ENCODE peak calls at places on chromosomes 3 and 15, in seven cellular contexts. One of them, this sample, is unnamed.

GRCh38 chr3:49683162-49683561 is 6.1 kb downstream of the MST1 start:
- DNase-seq in SHP77: no peak
- DNase-seq in stimulated activated CD8-positive, alpha-beta memory T cell treated with anti-CD3 and anti-CD28 coated beads, Interleukin-2, amount 100 ng/mL, for 1 hour: no peak
- DNase-seq in brain microvascular endothelial cell: no peak
- DNase-seq in GM12864: no peak
- DNase-seq in T-helper 2 cell: no peak
- DNase-seq in NCI-H2081: no peak
- DNase-seq in this sample: no peak

GRCh38 chr15:89679221-89679620 is at the start of gene PLIN1:
- DNase-seq in NCI-H2081: no peak
- DNase-seq in stimulated activated CD8-positive, alpha-beta memory T cell treated with anti-CD3 and anti-CD28 coated beads, Interleukin-2, amount 100 ng/mL, for 1 hour: no peak
- DNase-seq in T-helper 2 cell: no peak
- DNase-seq in brain microvascular endothelial cell: no peak
- DNase-seq in SHP77: no peak
- DNase-seq in GM12864: no peak
- DNase-seq in this sample: no peak

GRCh38 chr3:126474498-126475410 is 937 bp downstream of the ZXDC start:
- DNase-seq in SHP77: no peak
- DNase-seq in T-helper 2 cell: peak
- DNase-seq in stimulated activated CD8-positive, alpha-beta memory T cell treated with anti-CD3 and anti-CD28 coated beads, Interleukin-2, amount 100 ng/mL, for 1 hour: no peak
- DNase-seq in brain microvascular endothelial cell: peak
- DNase-seq in NCI-H2081: peak
- DNase-seq in GM12864: no peak
- DNase-seq in this sample: peak

GRCh38 chr15:62584301-62585235 is 419.5 kb upstream of the C2CD4B start:
- DNase-seq in T-helper 2 cell: no peak
- DNase-seq in GM12864: no peak
- DNase-seq in NCI-H2081: no peak
- DNase-seq in stimulated activated CD8-positive, alpha-beta memory T cell treated with anti-CD3 and anti-CD28 coated beads, Interleukin-2, amount 100 ng/mL, for 1 hour: no peak
- DNase-seq in SHP77: no peak
- DNase-seq in brain microvascular endothelial cell: no peak
- DNase-seq in this sample: no peak

GRCh38 chr3:15271785-15272381 is 60.5 kb downstream of the SH3BP5 start:
- DNase-seq in brain microvascular endothelial cell: no peak
- DNase-seq in SHP77: no peak
- DNase-seq in NCI-H2081: no peak
- DNase-seq in stimulated activated CD8-positive, alpha-beta memory T cell treated with anti-CD3 and anti-CD28 coated beads, Interleukin-2, amount 100 ng/mL, for 1 hour: peak
- DNase-seq in GM12864: peak
- DNase-seq in T-helper 2 cell: peak
- DNase-seq in this sample: no peak

GRCh38 chr3:126529585-126530170 is 5.7 kb downstream of the CHST13 start:
- DNase-seq in brain microvascular endothelial cell: no peak
- DNase-seq in GM12864: no peak
- DNase-seq in stimulated activated CD8-positive, alpha-beta memory T cell treated with anti-CD3 and anti-CD28 coated beads, Interleukin-2, amount 100 ng/mL, for 1 hour: no peak
- DNase-seq in T-helper 2 cell: no peak
- DNase-seq in SHP77: no peak
- DNase-seq in NCI-H2081: peak
- DNase-seq in this sample: no peak

GRCh38 chr3:183446838-183447205 is 18.4 kb upstream of the MCF2L2 start:
- DNase-seq in GM12864: no peak
- DNase-seq in stimulated activated CD8-positive, alpha-beta memory T cell treated with anti-CD3 and anti-CD28 coated beads, Interleukin-2, amount 100 ng/mL, for 1 hour: no peak
- DNase-seq in brain microvascular endothelial cell: no peak
- DNase-seq in T-helper 2 cell: no peak
- DNase-seq in NCI-H2081: no peak
- DNase-seq in SHP77: no peak
- DNase-seq in this sample: no peak

GRCh38 chr15:26158176-26158575 is 295.0 kb upstream of the ATP10A start:
- DNase-seq in T-helper 2 cell: no peak
- DNase-seq in SHP77: no peak
- DNase-seq in NCI-H2081: no peak
- DNase-seq in GM12864: no peak
- DNase-seq in brain microvascular endothelial cell: no peak
- DNase-seq in stimulated activated CD8-positive, alpha-beta memory T cell treated with anti-CD3 and anti-CD28 coated beads, Interleukin-2, amount 100 ng/mL, for 1 hour: no peak
- DNase-seq in this sample: no peak

GRCh38 chr3:156551746-156552145 is 3.2 kb downstream of the SSR3 start:
- DNase-seq in stimulated activated CD8-positive, alpha-beta memory T cell treated with anti-CD3 and anti-CD28 coated beads, Interleukin-2, amount 100 ng/mL, for 1 hour: no peak
- DNase-seq in T-helper 2 cell: no peak
- DNase-seq in NCI-H2081: no peak
- DNase-seq in GM12864: no peak
- DNase-seq in brain microvascular endothelial cell: peak
- DNase-seq in SHP77: no peak
- DNase-seq in this sample: peak

GRCh38 chr15:59087731-59088130 is 17.2 kb upstream of the CCNB2 start:
- DNase-seq in stimulated activated CD8-positive, alpha-beta memory T cell treated with anti-CD3 and anti-CD28 coated beads, Interleukin-2, amount 100 ng/mL, for 1 hour: no peak
- DNase-seq in GM12864: no peak
- DNase-seq in NCI-H2081: no peak
- DNase-seq in SHP77: no peak
- DNase-seq in brain microvascular endothelial cell: no peak
- DNase-seq in T-helper 2 cell: no peak
- DNase-seq in this sample: no peak

GRCh38 chr15:55649058-55649423 is 60.9 kb upstream of the PYGO1 start:
- DNase-seq in stimulated activated CD8-positive, alpha-beta memory T cell treated with anti-CD3 and anti-CD28 coated beads, Interleukin-2, amount 100 ng/mL, for 1 hour: no peak
- DNase-seq in NCI-H2081: no peak
- DNase-seq in T-helper 2 cell: no peak
- DNase-seq in brain microvascular endothelial cell: peak
- DNase-seq in SHP77: no peak
- DNase-seq in GM12864: no peak
- DNase-seq in this sample: peak

GRCh38 chr3:129605593-129606521 is 619 bp downstream of the PLXND1 start:
- DNase-seq in SHP77: no peak
- DNase-seq in GM12864: no peak
- DNase-seq in stimulated activated CD8-positive, alpha-beta memory T cell treated with anti-CD3 and anti-CD28 coated beads, Interleukin-2, amount 100 ng/mL, for 1 hour: peak
- DNase-seq in T-helper 2 cell: peak
- DNase-seq in brain microvascular endothelial cell: no peak
- DNase-seq in NCI-H2081: peak
- DNase-seq in this sample: peak

GRCh38 chr3:62164746-62165145 is 208.6 kb downstream of the FEZF2 start:
- DNase-seq in stimulated activated CD8-positive, alpha-beta memory T cell treated with anti-CD3 and anti-CD28 coated beads, Interleukin-2, amount 100 ng/mL, for 1 hour: no peak
- DNase-seq in SHP77: no peak
- DNase-seq in GM12864: no peak
- DNase-seq in brain microvascular endothelial cell: no peak
- DNase-seq in T-helper 2 cell: no peak
- DNase-seq in NCI-H2081: no peak
- DNase-seq in this sample: no peak

GRCh38 chr3:151864423-151865101 is 8.9 kb upstream of the SUCNR1 start:
- DNase-seq in brain microvascular endothelial cell: peak
- DNase-seq in NCI-H2081: no peak
- DNase-seq in GM12864: no peak
- DNase-seq in T-helper 2 cell: no peak
- DNase-seq in stimulated activated CD8-positive, alpha-beta memory T cell treated with anti-CD3 and anti-CD28 coated beads, Interleukin-2, amount 100 ng/mL, for 1 hour: no peak
- DNase-seq in SHP77: no peak
- DNase-seq in this sample: peak

This sample was measured in hepatic stellate cell.